ENCODE peak calls at places on chromosomes 11 and 22, in six cellular contexts. V is AG04449; R is RWPE1; Z is endodermal cell; O is AG04450; G is CD8-positive, alpha-beta T cell. N is an unnamed sample.

GRCh38 chr11:3344327-3344726 is 34.6 kb downstream of the ZNF195 start:
- DNase-seq in V (no peak), R (no peak), Z (no peak), O (no peak), G (no peak), N (no peak)

GRCh38 chr22:50434849-50435700 is 39.8 kb downstream of the SBF1 start:
- DNase-seq in V (no peak), R (no peak), Z (peak; percentile 42), O (no peak), G (no peak), N (peak; percentile 61)

GRCh38 chr11:115624065-115624464 is 119.8 kb upstream of the CADM1 start:
- DNase-seq in V (no peak), R (no peak), Z (no peak), O (no peak), G (no peak), N (no peak)

GRCh38 chr11:118106789-118107335 is 20.1 kb upstream of the SMIM35 start:
- DNase-seq in V (peak; percentile 5), R (peak; percentile 52), Z (no peak), O (no peak), G (no peak), N (no peak)

GRCh38 chr11:18721576-18722292 is 4.3 kb downstream of the IGSF22 start:
- DNase-seq in V (no peak), R (peak; percentile 28), Z (peak; percentile 92), O (no peak), G (peak; percentile 31), N (no peak)

GRCh38 chr11:2987881-2988280 is 4.2 kb downstream of the NAP1L4 start:
- DNase-seq in V (no peak), R (no peak), Z (no peak), O (no peak), G (peak; percentile 31), N (no peak)

GRCh38 chr11:12725863-12726666 is 51.8 kb downstream of the TEAD1 start:
- DNase-seq in V (no peak), R (no peak), Z (peak; percentile 32), O (no peak), G (no peak), N (no peak)

GRCh38 chr22:32515074-32515473 is 40.5 kb downstream of the FBXO7 start:
- DNase-seq in V (no peak), R (no peak), Z (no peak), O (no peak), G (no peak), N (no peak)

GRCh38 chr11:11189501-11189900 is 163.5 kb downstream of the CSNK2A3 start:
- DNase-seq in V (no peak), R (no peak), Z (no peak), O (no peak), G (no peak), N (no peak)

GRCh38 chr22:28950567-28951411 is 67.4 kb downstream of the ZNRF3 start:
- DNase-seq in V (no peak), R (no peak), Z (no peak), O (no peak), G (no peak), N (no peak)

DNA sequence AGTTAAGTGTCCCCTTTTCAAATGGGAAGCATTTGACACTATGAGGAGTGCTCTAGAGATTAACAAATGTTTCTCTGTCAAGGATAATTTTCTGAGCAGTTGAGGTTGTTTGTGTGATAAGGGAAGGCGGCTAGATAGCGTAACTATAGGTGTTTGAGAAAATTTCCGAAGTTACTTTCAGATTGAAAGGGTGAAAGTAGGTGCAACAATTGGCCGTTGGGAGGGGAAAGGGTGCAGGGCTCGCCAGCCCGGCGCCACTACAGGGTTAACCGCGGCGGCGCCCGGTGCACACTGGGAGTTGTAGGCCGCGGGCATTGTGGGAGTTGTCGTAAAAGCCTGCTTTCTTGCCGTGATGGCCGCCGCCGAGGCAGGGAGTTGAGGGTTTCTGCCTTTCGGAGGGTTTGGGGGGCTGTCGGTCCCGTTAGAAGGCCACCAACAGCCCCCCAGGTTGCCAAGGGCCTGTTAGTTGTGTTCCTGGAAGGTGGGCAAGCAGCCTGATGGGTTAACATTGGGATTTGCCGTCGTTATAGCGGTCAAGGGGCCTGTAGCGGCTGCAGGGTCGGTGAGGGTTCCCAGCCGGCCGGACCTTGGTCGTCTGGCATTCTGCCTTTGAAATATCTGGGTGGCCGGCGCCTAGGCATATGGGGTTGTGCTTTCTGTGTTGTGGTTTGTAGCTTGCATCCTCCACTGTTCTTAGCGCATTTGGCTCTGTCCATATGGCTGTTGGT is 36.5 kb upstream of the HSD17B12 start:
- DNase-seq in V (peak; percentile 17), R (peak; percentile 90), Z (peak; percentile 96), O (peak; percentile 32), G (peak; percentile 79), N (peak; percentile 91)
- TF ChIP-seq CTCF in V (no peak), R (no peak), Z (no peak), O (no peak), G (no peak), N (no peak)

DNA sequence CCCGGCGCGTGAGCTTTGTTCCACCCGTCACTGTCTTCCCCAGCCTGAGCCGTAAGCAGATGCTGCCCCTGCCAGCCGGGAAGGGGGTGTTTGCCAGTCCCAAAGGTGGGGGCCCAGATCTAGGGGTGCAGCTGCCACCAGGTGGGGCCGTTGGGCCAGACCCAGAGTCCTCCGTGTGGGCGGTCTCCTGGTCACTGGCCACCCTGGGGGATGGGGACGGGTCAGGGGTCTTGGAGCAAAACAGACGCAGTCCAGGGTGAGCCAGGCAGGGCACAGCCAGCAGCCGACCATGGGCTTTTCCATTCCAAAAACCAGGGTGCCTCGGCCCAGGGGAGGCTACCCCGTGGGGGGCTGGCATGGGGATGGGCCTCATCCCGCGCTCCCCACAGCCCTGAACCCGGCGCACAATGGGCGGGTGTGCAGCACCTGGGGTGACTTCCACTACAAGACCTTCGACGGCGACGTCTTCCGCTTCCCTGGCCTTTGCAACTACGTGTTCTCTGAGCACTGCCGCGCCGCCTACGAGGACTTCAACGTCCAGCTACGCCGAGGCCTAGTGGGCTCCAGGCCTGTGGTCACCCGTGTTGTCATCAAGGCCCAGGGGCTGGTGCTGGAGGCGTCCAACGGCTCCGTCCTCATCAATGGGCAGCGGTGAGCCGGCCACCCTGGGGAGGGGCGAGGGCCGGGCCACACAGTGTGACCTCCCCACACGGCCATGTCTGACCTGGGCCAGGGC is 3.5 kb downstream of the MUC5B start:
- DNase-seq in V (no peak), R (no peak), Z (peak; percentile 65), O (no peak), G (no peak), N (peak; percentile 61)
- TF ChIP-seq CTCF in V (no peak), R (no peak), Z (no peak), O (no peak), G (no peak), N (no peak)

DNA sequence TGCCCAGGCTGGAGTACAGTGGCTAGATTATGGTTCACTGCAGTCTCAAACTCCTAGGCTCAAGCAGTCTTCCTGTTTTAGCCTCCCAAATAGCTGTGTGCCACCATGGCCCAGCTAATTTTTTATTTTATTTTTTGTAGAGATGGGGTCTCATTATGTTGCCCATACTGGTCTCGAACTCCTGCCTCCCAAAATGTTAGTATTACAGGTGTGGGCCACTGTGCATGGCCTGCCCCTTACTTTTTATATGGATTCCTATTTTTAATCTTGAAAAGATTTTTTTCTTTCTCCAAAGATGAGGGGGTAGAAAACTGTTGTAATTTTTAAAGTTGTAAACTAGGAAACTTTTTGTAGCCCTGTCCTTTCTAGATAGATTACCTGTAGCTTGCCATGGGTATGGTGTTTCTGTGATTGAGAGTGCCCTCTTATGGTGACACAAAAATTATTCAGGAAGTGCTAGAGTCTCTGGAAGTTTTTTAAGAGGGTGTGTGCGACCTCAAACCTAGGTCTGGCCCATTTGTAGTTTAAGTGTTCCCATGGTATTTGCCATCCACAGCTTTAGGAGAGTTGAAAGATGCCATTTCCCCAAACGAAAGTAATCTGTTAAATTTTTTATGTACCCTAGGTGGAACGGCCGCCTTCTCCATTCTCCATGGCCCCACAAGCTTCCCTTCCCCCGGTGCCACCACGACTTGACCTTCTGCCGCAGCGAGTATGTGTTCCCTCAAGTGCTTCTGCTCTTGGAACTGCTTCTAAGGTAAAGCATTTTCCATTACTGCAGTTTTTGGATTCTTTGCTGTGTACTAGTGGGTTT is 32.4 kb downstream of the MCAM start:
- DNase-seq in V (no peak), R (peak; percentile 51), Z (no peak), O (no peak), G (no peak), N (no peak)
- TF ChIP-seq CTCF in V (peak; percentile 31), R (peak; percentile 65), Z (peak; percentile 72), O (peak; percentile 47), G (peak; percentile 59), N (peak; percentile 29)

GRCh38 chr22:37778370-37779009 is 29.2 kb upstream of the GCAT start:
- DNase-seq in V (no peak), R (no peak), Z (no peak), O (no peak), G (no peak), N (no peak)

GRCh38 chr22:37777122-37777687 is 30.5 kb upstream of the GCAT start:
- DNase-seq in V (no peak), R (peak; percentile 77), Z (no peak), O (peak; percentile 55), G (no peak), N (no peak)

GRCh38 chr22:37784829-37785495 is 22.8 kb upstream of the GCAT start:
- DNase-seq in V (no peak), R (no peak), Z (no peak), O (no peak), G (no peak), N (no peak)

GRCh38 chr22:37781434-37782059 is 26.2 kb upstream of the GCAT start:
- DNase-seq in V (no peak), R (no peak), Z (peak; percentile 75), O (no peak), G (no peak), N (no peak)

DNA sequence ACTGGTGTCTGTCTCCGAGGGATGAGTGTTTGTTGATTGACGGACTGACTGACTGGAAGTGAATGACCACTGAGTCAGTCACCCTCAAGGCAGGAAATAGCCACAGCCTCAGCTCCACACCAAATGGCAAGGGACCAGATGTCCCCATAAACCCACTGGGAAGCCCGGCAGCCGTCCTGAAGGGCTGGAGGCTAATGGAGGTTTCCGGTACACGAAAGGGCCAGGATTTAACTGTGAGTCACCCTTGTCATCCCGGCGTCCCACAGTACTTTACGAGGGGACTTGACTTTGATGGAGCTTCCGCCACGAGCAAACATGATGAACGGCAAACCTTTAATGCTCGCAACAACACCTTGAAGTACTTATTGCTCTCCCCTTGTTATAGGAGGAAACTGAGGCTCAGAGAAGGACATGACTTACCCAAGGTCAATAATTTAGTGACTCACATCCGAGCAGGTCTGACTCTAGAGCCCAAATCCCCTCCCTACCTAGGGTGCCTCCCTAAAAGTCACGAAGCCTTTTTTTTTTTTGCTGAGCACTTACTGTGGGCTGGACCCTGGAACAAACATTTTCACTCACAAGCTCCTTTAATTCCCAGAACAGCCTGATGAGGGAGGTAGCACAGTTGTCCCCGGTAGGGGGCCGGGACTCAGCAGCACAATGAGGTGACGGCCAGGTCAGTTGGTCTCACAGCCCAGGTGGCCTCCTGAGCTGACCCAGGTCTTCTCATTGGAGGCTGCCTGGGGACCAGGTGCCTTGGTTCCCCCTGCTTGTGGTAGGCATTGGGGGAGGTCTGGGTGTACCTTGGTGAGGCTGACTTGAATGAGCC is 25.2 kb upstream of the GCAT start:
- DNase-seq in V (no peak), R (no peak), Z (peak; percentile 45), O (no peak), G (no peak), N (no peak)
- TF ChIP-seq CTCF in V (no peak), R (no peak), Z (peak; percentile 62), O (no peak), G (no peak), N (no peak)

GRCh38 chr22:38230108-38230825 is 28.5 kb downstream of the MAFF start:
- DNase-seq in V (no peak), R (no peak), Z (peak; percentile 76), O (no peak), G (peak; percentile 10), N (no peak)
- TF ChIP-seq CTCF in V (peak; percentile 25), R (no peak), Z (peak; percentile 73), O (peak; percentile 23), G (peak; percentile 29), N (peak; percentile 46)

GRCh38 chr22:21642584-21643448 is 714 bp downstream of the SDF2L1 start:
- DNase-seq in V (no peak), R (no peak), Z (peak; percentile 90), O (no peak), G (peak; percentile 48), N (no peak)
- TF ChIP-seq CTCF in V (peak; percentile 64), R (peak; percentile 70), Z (peak; percentile 81), O (peak; percentile 62), G (peak; percentile 70), N (peak; percentile 55)

N was measured in ascending aorta.